ENCODE peak calls at places on chromosomes 5 and 9, in six cellular contexts. C is heart right ventricle, B is NCI-H1694, V is RCC 7860, K is NCI-H1092, X is body of pancreas. E is an unnamed sample.

GRCh38 chr5:140548300-140548688 is 832 bp downstream of the EIF4EBP3 start:
- DNase-seq in C (no peak), B (no peak), V (no peak), K (no peak), X (no peak), E (no peak)

GRCh38 chr5:37015795-37016666 is 139.5 kb downstream of the NIPBL start:
- DNase-seq in C (no peak), B (no peak), V (no peak), K (no peak), X (no peak), E (no peak)

GRCh38 chr5:54553659-54554207 is 36.2 kb downstream of the SNX18 start:
- DNase-seq in C (no peak), B (no peak), V (no peak), K (no peak), X (no peak), E (peak; percentile 51)

GRCh38 chr5:76372320-76373054 is 30.6 kb upstream of the IQGAP2 start:
- DNase-seq in C (no peak), B (no peak), V (peak; percentile 89), K (no peak), X (peak; percentile 43), E (no peak)

GRCh38 chr9:89639367-89639795 is 34.6 kb downstream of the GADD45G start:
- DNase-seq in C (peak; percentile 75), B (peak; percentile 28), V (no peak), K (no peak), X (peak; percentile 29), E (peak; percentile 79)

GRCh38 chr5:14942212-14942611 is 70.6 kb upstream of the ANKH start:
- DNase-seq in C (no peak), B (no peak), V (no peak), K (no peak), X (no peak), E (no peak)

GRCh38 chr9:27329292-27329691 is 32.3 kb upstream of the EQTN start:
- DNase-seq in C (no peak), B (no peak), V (no peak), K (no peak), X (no peak), E (no peak)

GRCh38 chr5:115459844-115460243 is 84.7 kb downstream of the FEM1C start:
- DNase-seq in C (no peak), B (no peak), V (no peak), K (no peak), X (no peak), E (no peak)

GRCh38 chr9:111064160-111064733 is 26.0 kb upstream of the LPAR1 start:
- DNase-seq in C (no peak), B (no peak), V (no peak), K (no peak), X (no peak), E (no peak)

GRCh38 chr5:159826351-159827222 is 89.7 kb upstream of the ADRA1B start:
- DNase-seq in C (no peak), B (no peak), V (peak; percentile 63), K (no peak), X (no peak), E (peak; percentile 66)

E was measured in NCI-H446.